ENCODE peak calls at places on chromosomes 7 and 10, in ten cellular contexts. K is PC-3, V is colonic mucosa, B is endodermal cell, W is fibroblast of lung, R is GM23248, N is SK-N-SH, O is keratinocyte, I is neuronal stem cell, U is astrocyte. S is an unnamed sample.

GRCh38 chr10:27258838-27259532 is 18.4 kb upstream of the ACBD5 start:
- DNase-seq in N (peak; percentile 71), K (no peak), W (no peak), U (no peak), O (no peak), V (no peak), I (no peak), R (peak; percentile 31), B (peak; percentile 76), S (no peak)

GRCh38 chr10:78336402-78336791 is 302.7 kb downstream of the RPS24 start:
- DNase-seq in R (peak; percentile 98), K (peak; percentile 41), I (no peak), N (no peak), V (peak; percentile 18), U (peak; percentile 96), B (peak; percentile 38), O (no peak), W (peak; percentile 87), S (peak; percentile 48)

GRCh38 chr7:44329081-44329480 is 3.7 kb upstream of the CAMK2B start:
- DNase-seq in K (no peak), U (no peak), R (no peak), V (no peak), W (no peak), I (no peak), B (no peak), O (no peak), N (no peak), S (no peak)

GRCh38 chr7:2100278-2101205 is 132.2 kb downstream of the MAD1L1 start:
- DNase-seq in U (no peak), B (no peak), W (no peak), K (peak; percentile 7), V (no peak), I (no peak), R (no peak), O (no peak), N (peak; percentile 69), S (no peak)

GRCh38 chr10:25047902-25048301 is 31.5 kb downstream of the THNSL1 start:
- DNase-seq in W (peak; percentile 28), O (no peak), V (no peak), N (no peak), I (no peak), K (peak; percentile 56), B (no peak), R (peak; percentile 95), U (peak; percentile 95), S (peak; percentile 46)

GRCh38 chr10:22625511-22626288 is 88.7 kb downstream of the PIP4K2A start:
- DNase-seq in O (no peak), B (no peak), N (no peak), I (peak; percentile 18), W (peak; percentile 16), U (peak; percentile 41), K (no peak), V (no peak), R (no peak), S (no peak)

GRCh38 chr10:131701131-131701947 is 199.5 kb upstream of the PPP2R2D start:
- DNase-seq in I (no peak), R (no peak), O (no peak), B (peak; percentile 21), U (no peak), N (peak; percentile 11), K (no peak), V (no peak), W (no peak), S (no peak)

GRCh38 chr7:19143930-19144574 is 1.2 kb downstream of the FERD3L start:
- DNase-seq in U (no peak), W (no peak), K (no peak), B (peak; percentile 82), V (no peak), O (no peak), I (no peak), N (peak; percentile 23), R (peak; percentile 7), S (no peak)

GRCh38 chr10:91743460-91743859 is 54.8 kb upstream of the TNKS2 start:
- DNase-seq in U (no peak), B (no peak), R (no peak), W (no peak), N (no peak), K (peak; percentile 18), V (no peak), O (no peak), I (no peak), S (no peak)

GRCh38 chr10:88991161-88991899 is 732 bp downstream of the FAS start:
- DNase-seq in O (no peak), W (peak; percentile 79), K (peak; percentile 61), N (peak; percentile 74), B (peak; percentile 74), R (peak; percentile 89), I (peak; percentile 53), V (peak; percentile 81), U (peak; percentile 70), S (peak; percentile 63)

GRCh38 chr10:80662429-80663211 is 124.9 kb downstream of the SH2D4B start:
- DNase-seq in I (peak; percentile 86), O (peak; percentile 45), V (peak; percentile 85), N (peak; percentile 77), K (peak; percentile 68), U (peak; percentile 59), W (peak; percentile 78), R (peak; percentile 84), B (peak; percentile 97), S (peak; percentile 84)

GRCh38 chr10:4512557-4513286 is 313.3 kb upstream of the AKR1E2 start:
- DNase-seq in B (no peak), I (no peak), U (peak; percentile 49), O (no peak), R (peak; percentile 84), N (peak; percentile 34), V (peak; percentile 39), K (peak; percentile 54), W (peak; percentile 90), S (peak; percentile 54)

GRCh38 chr7:117048854-117049321 is 95.6 kb downstream of the ST7 start:
- DNase-seq in B (no peak), N (no peak), K (no peak), R (no peak), I (no peak), O (no peak), U (no peak), W (no peak), V (peak; percentile 25), S (no peak)

GRCh38 chr7:44971991-44972441 is 6.8 kb downstream of the MYO1G start:
- DNase-seq in K (no peak), I (no peak), N (no peak), B (peak; percentile 29), U (no peak), W (no peak), V (no peak), O (no peak), R (no peak), S (no peak)

DNA sequence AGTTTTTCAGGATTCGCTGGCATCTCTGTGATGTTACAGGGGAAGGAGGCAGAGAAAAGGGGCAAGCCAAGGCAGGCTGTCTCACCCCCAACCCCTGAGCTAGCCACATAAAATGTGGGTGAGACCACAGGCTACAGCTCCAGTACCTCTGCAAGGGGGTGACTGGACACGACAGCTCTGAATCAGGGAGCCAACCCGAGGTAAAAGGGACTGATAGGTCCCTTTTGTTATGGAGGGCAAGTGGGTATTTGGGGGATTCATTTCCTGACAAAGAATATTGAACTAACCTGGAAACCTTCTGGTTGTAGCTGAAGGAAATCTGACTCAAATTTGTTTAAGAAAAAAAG is 67.2 kb downstream of the TACR2 start:
- DNase-seq in K (no peak), U (no peak), V (no peak), O (no peak), B (no peak), W (no peak), I (no peak), R (no peak), N (no peak), S (no peak)
- H3K9ac ChIP-seq in K (peak overlapping the region; percentile 55), U (peak overlapping the region; percentile 52), V (peak overlapping the region; percentile 55), O (peak overlapping the region; percentile 51), B (no peak overlapping the region), W (peak overlapping the region; percentile 11), I (no peak overlapping the region), R (peak overlapping the region; percentile 63), N (peak overlapping the region; percentile 41), S (peak overlapping the region; percentile 1)

GRCh38 chr7:64907641-64908326 is 4.7 kb downstream of the ZNF273 start:
- DNase-seq in K (no peak), R (peak; percentile 12), B (no peak), N (peak; percentile 27), V (no peak), U (peak; percentile 77), I (no peak), O (no peak), W (no peak), S (no peak)
- H3K9ac ChIP-seq in K (no peak overlapping the region), R (no peak overlapping the region), B (no peak overlapping the region), N (no peak overlapping the region), V (no peak overlapping the region), U (no peak overlapping the region), I (no peak overlapping the region), O (no peak overlapping the region), W (no peak overlapping the region), S (no peak overlapping the region)

GRCh38 chr7:96075510-96076349 is 246.2 kb downstream of the SLC25A13 start:
- DNase-seq in B (peak; percentile 84), U (peak; percentile 16), I (peak; percentile 54), V (peak; percentile 57), O (no peak), K (peak; percentile 71), W (peak; percentile 65), R (peak; percentile 83), N (peak; percentile 91), S (peak; percentile 56)
- H3K9ac ChIP-seq in B (peak overlapping the region; percentile 21), U (peak overlapping the region; percentile 73), I (peak overlapping the region; percentile 79), V (no peak overlapping the region), O (peak overlapping the region; percentile 19), K (peak overlapping the region; percentile 14), W (no peak overlapping the region), R (peak overlapping the region; percentile 23), N (no peak overlapping the region), S (peak overlapping the region; percentile 21)

GRCh38 chr7:156062286-156062685 is 250.0 kb upstream of the SHH start:
- DNase-seq in W (no peak), K (no peak), I (no peak), R (no peak), O (no peak), V (no peak), U (no peak), B (no peak), N (no peak), S (no peak)

GRCh38 chr7:156067156-156067555 is 254.9 kb upstream of the SHH start:
- DNase-seq in R (no peak), V (no peak), W (no peak), O (no peak), N (no peak), B (no peak), U (no peak), K (no peak), I (no peak), S (no peak)

GRCh38 chr7:156063241-156063810 is 251.1 kb upstream of the SHH start:
- DNase-seq in K (no peak), U (no peak), W (no peak), I (no peak), B (no peak), N (no peak), V (no peak), R (no peak), O (no peak), S (no peak)

GRCh38 chr7:156065400-156065799 is 253.1 kb upstream of the SHH start:
- DNase-seq in O (no peak), K (no peak), N (no peak), V (no peak), R (no peak), W (no peak), B (no peak), U (no peak), I (no peak), S (no peak)

DNA sequence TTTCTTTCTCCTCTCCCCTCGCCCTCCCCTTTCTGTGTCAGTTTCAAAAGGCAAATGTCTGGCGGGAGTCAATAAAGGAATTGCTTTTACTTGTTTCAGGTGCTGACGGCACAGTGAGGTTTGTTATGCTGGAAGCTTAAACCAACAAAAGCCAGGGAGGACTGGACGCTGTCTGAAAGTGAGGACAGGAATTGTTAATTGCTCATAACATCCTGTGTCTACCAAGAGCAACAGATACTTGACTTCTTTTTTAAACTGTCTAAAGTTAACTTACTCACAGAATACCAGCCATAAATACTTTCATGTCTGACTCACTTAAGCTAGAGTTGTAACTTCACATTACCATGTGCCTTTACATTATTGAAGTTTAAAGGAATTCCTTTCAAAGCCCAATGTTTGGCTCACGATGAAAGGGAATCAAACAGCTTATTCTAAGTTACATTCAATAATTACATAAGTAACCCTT is 252.7 kb upstream of the SHH start:
- DNase-seq in V (no peak), U (peak; percentile 80), I (no peak), N (no peak), O (no peak), K (peak; percentile 70), B (no peak), R (no peak), W (peak; percentile 8), S (peak; percentile 15)
- H3K9ac ChIP-seq in V (no peak overlapping the region), U (peak overlapping the region; percentile 59), I (no peak overlapping the region), N (no peak overlapping the region), O (no peak overlapping the region), K (no peak overlapping the region), B (no peak overlapping the region), R (no peak overlapping the region), W (no peak overlapping the region), S (no peak overlapping the region)

S was measured in endothelial cell of umbilical vein.